ENCODE peak calls at places on chromosomes 5 and 9, in ten cellular contexts. O is KG1; X is stimulated activated CD8-positive, alpha-beta memory T cell treated with anti-CD3 and anti-CD28 coated beads, Interleukin-15, amount 100 ng/mL, for 24 hours; D is stimulated activated CD4-positive, alpha-beta T cell treated with anti-CD3 and anti-CD28 coated beads, Interleukin-15, amount 100 ng/mL, for 24 hours; R is CD8-positive, alpha-beta T cell; P is uterus; W is GM03348; H is A549; V is NCI-H1105; L is Calu3. G is an unnamed sample.

GRCh38 chr5:138148811-138149210 is 9.6 kb upstream of the NME5 start:
- DNase-seq in O (no peak), L (peak; percentile 52), P (no peak), W (peak; percentile 36), D (no peak), R (no peak), X (no peak), H (no peak), V (no peak), G (no peak)

GRCh38 chr9:80251778-80252177 is 680.0 kb downstream of the TLE4 start:
- DNase-seq in W (no peak), V (no peak), L (no peak), H (no peak), R (no peak), P (no peak), X (no peak), O (no peak), D (no peak), G (no peak)

GRCh38 chr9:92160786-92161185 is 45.6 kb upstream of the SPTLC1 start:
- DNase-seq in V (no peak), R (no peak), L (no peak), X (no peak), D (no peak), O (no peak), P (no peak), H (no peak), W (no peak), G (no peak)

GRCh38 chr5:103582364-103582763 is 19.8 kb upstream of the NUDT12 start:
- DNase-seq in O (no peak), W (peak; percentile 21), D (peak; percentile 19), P (no peak), R (no peak), X (no peak), V (peak; percentile 18), H (no peak), L (peak; percentile 57), G (peak; percentile 50)

GRCh38 chr9:15513335-15513734 is 2.6 kb upstream of the PSIP1 start:
- DNase-seq in P (no peak), W (peak; percentile 3), H (peak; percentile 21), V (peak; percentile 41), L (peak; percentile 20), D (peak; percentile 24), O (no peak), R (no peak), X (no peak), G (no peak)

GRCh38 chr9:75432888-75433287 is 344.6 kb downstream of the OSTF1 start:
- DNase-seq in X (no peak), P (no peak), D (no peak), R (no peak), O (no peak), L (no peak), W (no peak), V (no peak), H (no peak), G (no peak)

GRCh38 chr5:137629646-137630045 is 106.2 kb downstream of the KLHL3 start:
- DNase-seq in P (no peak), V (peak; percentile 30), X (no peak), W (peak; percentile 81), L (peak; percentile 39), O (no peak), R (no peak), D (no peak), H (peak; percentile 77), G (peak; percentile 53)

GRCh38 chr5:77208507-77209163 is 1.8 kb upstream of the PDE8B start:
- DNase-seq in V (no peak), H (no peak), D (no peak), W (no peak), X (no peak), O (no peak), P (peak; percentile 33), L (no peak), R (no peak), G (no peak)

GRCh38 chr5:76787237-76787636 is 31.6 kb upstream of the F2RL1 start:
- DNase-seq in O (no peak), L (peak; percentile 81), D (no peak), P (peak; percentile 43), X (no peak), W (no peak), H (no peak), R (no peak), V (peak; percentile 9), G (peak; percentile 6)

GRCh38 chr9:6079386-6079785 is 64.0 kb upstream of the RANBP6 start:
- DNase-seq in W (no peak), L (no peak), X (no peak), P (no peak), H (no peak), V (no peak), O (no peak), R (no peak), D (no peak), G (no peak)

GRCh38 chr9:82996931-82997330 is 66.0 kb downstream of the RASEF start:
- DNase-seq in R (no peak), W (no peak), D (no peak), V (no peak), P (no peak), X (no peak), L (no peak), H (no peak), O (no peak), G (no peak)

GRCh38 chr5:151030377-151030776 is 10.0 kb downstream of the GPX3 start:
- DNase-seq in P (peak; percentile 60), W (no peak), H (no peak), D (no peak), R (no peak), X (no peak), V (no peak), L (no peak), O (no peak), G (no peak)

GRCh38 chr9:124392855-124393460 is 22.3 kb downstream of the PSMB7 start:
- DNase-seq in L (peak; percentile 44), D (no peak), V (peak; percentile 25), R (no peak), X (no peak), P (no peak), H (peak; percentile 89), O (no peak), W (peak; percentile 77), G (peak; percentile 22)

G was measured in NCI-H774.